ENCODE peak calls at places on chromosomes 6 and 20, in four cellular contexts. One of them, this sample, is unnamed.

GRCh38 chr6:111642463-111643158 is 36.9 kb upstream of the TRAF3IP2 start:
- DNase-seq in IMR-90: peak; percentile 66
- DNase-seq in astrocyte: peak; percentile 28
- DNase-seq in PC-3: peak; percentile 65
- DNase-seq in this sample: peak; percentile 89

GRCh38 chr20:7716286-7716972 is 223.8 kb downstream of the HAO1 start:
- DNase-seq in astrocyte: no peak
- DNase-seq in PC-3: no peak
- DNase-seq in IMR-90: no peak
- DNase-seq in this sample: no peak

GRCh38 chr6:40743690-40744446 is 156.7 kb upstream of the LRFN2 start:
- DNase-seq in astrocyte: no peak
- DNase-seq in PC-3: no peak
- DNase-seq in IMR-90: no peak
- DNase-seq in this sample: no peak

GRCh38 chr20:51339721-51340450 is 202.6 kb downstream of the NFATC2 start:
- DNase-seq in PC-3: no peak
- DNase-seq in IMR-90: no peak
- DNase-seq in astrocyte: peak; percentile 73
- DNase-seq in this sample: no peak

GRCh38 chr20:32455171-32455900 is 97.2 kb downstream of the ASXL1 start:
- DNase-seq in PC-3: no peak
- DNase-seq in astrocyte: no peak
- DNase-seq in IMR-90: no peak
- DNase-seq in this sample: peak; percentile 78

GRCh38 chr6:141744971-141745370 is 387.8 kb upstream of the GJE1 start:
- DNase-seq in IMR-90: no peak
- DNase-seq in PC-3: no peak
- DNase-seq in astrocyte: peak; percentile 53
- DNase-seq in this sample: peak; percentile 83

GRCh38 chr6:163010145-163010544 is 282.4 kb downstream of the PACRG start:
- DNase-seq in IMR-90: no peak
- DNase-seq in PC-3: no peak
- DNase-seq in astrocyte: no peak
- DNase-seq in this sample: no peak

GRCh38 chr6:157019115-157019628 is 242.0 kb downstream of the ARID1B start:
- DNase-seq in PC-3: peak; percentile 22
- DNase-seq in IMR-90: peak; percentile 55
- DNase-seq in astrocyte: no peak
- DNase-seq in this sample: no peak

GRCh38 chr20:50120935-50121693 is 8.2 kb upstream of the UBE2V1 start:
- DNase-seq in astrocyte: no peak
- DNase-seq in IMR-90: peak; percentile 65
- DNase-seq in PC-3: peak; percentile 87
- DNase-seq in this sample: peak; percentile 90

GRCh38 chr6:124677874-124678273 is 284.4 kb upstream of the RNF217 start:
- DNase-seq in IMR-90: no peak
- DNase-seq in astrocyte: no peak
- DNase-seq in PC-3: no peak
- DNase-seq in this sample: no peak

GRCh38 chr20:21436186-21436585 is 38.9 kb upstream of the NKX2-4 start:
- DNase-seq in PC-3: peak; percentile 91
- DNase-seq in IMR-90: peak; percentile 72
- DNase-seq in astrocyte: peak; percentile 95
- DNase-seq in this sample: peak; percentile 91

GRCh38 chr20:1281279-1282057 is 15.4 kb downstream of the SNPH start:
- DNase-seq in IMR-90: no peak
- DNase-seq in PC-3: no peak
- DNase-seq in astrocyte: no peak
- DNase-seq in this sample: no peak

GRCh38 chr20:676315-676937 is 824 bp upstream of the SCRT2 start:
- DNase-seq in PC-3: no peak
- DNase-seq in IMR-90: no peak
- DNase-seq in astrocyte: no peak
- DNase-seq in this sample: peak; percentile 67

GRCh38 chr6:120938876-120939231 is 395.4 kb downstream of the TBC1D32 start:
- DNase-seq in IMR-90: no peak
- DNase-seq in PC-3: no peak
- DNase-seq in astrocyte: no peak
- DNase-seq in this sample: no peak

GRCh38 chr6:83097204-83097603 is 29.7 kb downstream of the DOP1A start:
- DNase-seq in PC-3: no peak
- DNase-seq in IMR-90: no peak
- DNase-seq in astrocyte: peak; percentile 58
- DNase-seq in this sample: no peak

DNA sequence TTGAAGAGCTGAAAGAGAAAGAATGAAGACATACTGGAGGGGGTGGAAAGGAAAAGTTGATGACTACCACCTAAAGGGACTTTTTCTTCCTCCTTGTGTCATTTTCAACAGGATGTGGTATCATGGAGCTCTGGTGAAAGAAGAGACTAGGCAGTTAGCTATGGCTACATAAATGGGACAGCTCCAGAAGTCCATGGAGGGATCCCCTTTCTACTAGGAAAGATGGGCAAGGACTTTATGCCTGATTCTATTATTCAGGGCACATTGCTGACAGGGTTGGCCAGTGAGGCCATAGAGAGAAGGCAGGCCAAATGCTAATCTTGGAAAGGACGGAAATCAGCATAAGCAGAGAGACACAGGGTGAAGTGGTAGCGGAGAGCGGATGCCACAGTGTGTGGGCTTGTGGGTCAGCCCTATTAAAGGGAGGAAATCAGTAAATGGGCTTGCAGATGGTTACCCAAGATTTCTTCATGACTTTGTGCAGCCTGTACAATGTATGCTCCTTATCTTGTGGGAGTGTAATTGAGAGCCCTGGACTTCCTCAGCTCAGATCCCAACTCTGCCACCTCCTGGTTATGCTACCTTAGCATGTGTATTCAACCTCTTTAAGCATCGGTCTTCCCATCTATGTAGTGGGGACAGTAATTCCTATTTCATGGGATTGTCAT is 77.4 kb upstream of the TMEM170B start:
- DNase-seq in PC-3: peak; percentile 31
- DNase-seq in astrocyte: peak; percentile 11
- DNase-seq in IMR-90: peak; percentile 20
- DNase-seq in this sample: no peak
- H3K27ac ChIP-seq in PC-3: no peak overlapping the region
- H3K27ac ChIP-seq in astrocyte: no peak overlapping the region
- H3K27ac ChIP-seq in IMR-90: no peak overlapping the region
- H3K27ac ChIP-seq in this sample: no peak overlapping the region

GRCh38 chr6:48610846-48611245 is 499.8 kb upstream of the PTCHD4 start:
- DNase-seq in IMR-90: peak; percentile 18
- DNase-seq in astrocyte: peak; percentile 36
- DNase-seq in PC-3: peak; percentile 34
- DNase-seq in this sample: no peak

GRCh38 chr6:48613221-48613949 is 502.4 kb upstream of the PTCHD4 start:
- DNase-seq in PC-3: no peak
- DNase-seq in IMR-90: no peak
- DNase-seq in astrocyte: no peak
- DNase-seq in this sample: no peak

GRCh38 chr6:48615041-48615440 is 504.0 kb upstream of the PTCHD4 start:
- DNase-seq in astrocyte: peak; percentile 62
- DNase-seq in PC-3: peak; percentile 56
- DNase-seq in IMR-90: peak; percentile 30
- DNase-seq in this sample: peak; percentile 42

GRCh38 chr6:48611332-48611731 is 500.3 kb upstream of the PTCHD4 start:
- DNase-seq in astrocyte: peak; percentile 71
- DNase-seq in PC-3: peak; percentile 92
- DNase-seq in IMR-90: peak; percentile 46
- DNase-seq in this sample: peak; percentile 49

GRCh38 chr6:48614326-48614725 is 503.3 kb upstream of the PTCHD4 start:
- DNase-seq in astrocyte: no peak
- DNase-seq in PC-3: no peak
- DNase-seq in IMR-90: no peak
- DNase-seq in this sample: no peak
- H3K4me2 ChIP-seq in astrocyte: no peak overlapping the region
- H3K4me2 ChIP-seq in PC-3: no peak overlapping the region
- H3K4me2 ChIP-seq in IMR-90: no peak overlapping the region
- H3K4me2 ChIP-seq in this sample: no peak overlapping the region

DNA sequence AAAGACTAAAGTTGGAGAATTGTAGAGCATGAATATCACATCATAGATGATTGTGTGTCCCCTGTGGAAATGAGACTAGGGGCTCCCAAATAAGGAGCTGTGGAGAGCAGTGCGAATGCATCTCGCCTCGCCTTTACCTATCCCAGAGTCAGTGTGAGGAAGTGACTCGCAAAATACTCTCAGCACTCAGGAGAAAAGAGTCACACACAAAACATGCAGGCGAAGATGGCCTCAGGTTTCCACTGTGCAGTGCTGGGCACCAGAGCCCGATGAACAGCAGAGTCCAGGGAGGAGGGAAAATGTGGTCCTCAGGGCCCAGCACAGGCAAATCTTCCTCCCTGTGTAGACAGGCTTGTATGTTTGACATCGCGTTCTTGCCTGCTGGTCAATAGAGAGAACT is 126.5 kb upstream of the AFDN start:
- DNase-seq in IMR-90: no peak
- DNase-seq in PC-3: no peak
- DNase-seq in astrocyte: no peak
- DNase-seq in this sample: no peak
- H3K27ac ChIP-seq in IMR-90: no peak overlapping the region
- H3K27ac ChIP-seq in PC-3: peak overlapping the region; percentile 84
- H3K27ac ChIP-seq in astrocyte: no peak overlapping the region
- H3K27ac ChIP-seq in this sample: no peak overlapping the region

GRCh38 chr6:53746442-53747103 is 48.2 kb upstream of the LRRC1 start:
- DNase-seq in astrocyte: no peak
- DNase-seq in PC-3: peak; percentile 65
- DNase-seq in IMR-90: no peak
- DNase-seq in this sample: no peak
- H3K4me2 ChIP-seq in astrocyte: no peak overlapping the region
- H3K4me2 ChIP-seq in PC-3: peak overlapping the region; percentile 35
- H3K4me2 ChIP-seq in IMR-90: no peak overlapping the region
- H3K4me2 ChIP-seq in this sample: no peak overlapping the region